ENCODE peak calls at places on chromosomes 2 and 18, in five cellular contexts. One of them, this sample, is unnamed.
A peak's percentile ranks its signal among the peaks of the same experiment; 100 is the strongest.

GRCh38 chr2:216665717-216666116 is 29.6 kb downstream of the IGFBP5 start:
- DNase-seq in HFFc6: no peak
- DNase-seq in T-cell: no peak
- DNase-seq in HTR-8/SVneo: no peak
- DNase-seq in upper lobe of right lung: no peak
- DNase-seq in this sample: no peak

GRCh38 chr18:49561377-49562193 is at the start of gene LIPG:
- DNase-seq in upper lobe of right lung: peak; percentile 69
- DNase-seq in HTR-8/SVneo: peak; percentile 31
- DNase-seq in T-cell: peak; percentile 6
- DNase-seq in HFFc6: no peak
- DNase-seq in this sample: no peak

GRCh38 chr2:66541646-66542045 is 106.7 kb downstream of the MEIS1 start:
- DNase-seq in upper lobe of right lung: no peak
- DNase-seq in HTR-8/SVneo: no peak
- DNase-seq in T-cell: no peak
- DNase-seq in HFFc6: no peak
- DNase-seq in this sample: no peak

GRCh38 chr2:181667234-181667633 is 10.3 kb upstream of the CERKL start:
- DNase-seq in upper lobe of right lung: no peak
- DNase-seq in T-cell: no peak
- DNase-seq in HFFc6: no peak
- DNase-seq in HTR-8/SVneo: no peak
- DNase-seq in this sample: no peak

GRCh38 chr2:160652236-160652635 is 158.6 kb upstream of the RBMS1 start:
- DNase-seq in T-cell: peak; percentile 73
- DNase-seq in upper lobe of right lung: peak; percentile 61
- DNase-seq in HFFc6: no peak
- DNase-seq in HTR-8/SVneo: no peak
- DNase-seq in this sample: no peak

GRCh38 chr18:79588131-79588635 is 91.4 kb upstream of the CTDP1 start:
- DNase-seq in T-cell: no peak
- DNase-seq in upper lobe of right lung: peak; percentile 60
- DNase-seq in HTR-8/SVneo: no peak
- DNase-seq in HFFc6: no peak
- DNase-seq in this sample: no peak

GRCh38 chr18:55522011-55522410 is 66.0 kb downstream of the TCF4 start:
- DNase-seq in HFFc6: peak; percentile 28
- DNase-seq in upper lobe of right lung: no peak
- DNase-seq in T-cell: no peak
- DNase-seq in HTR-8/SVneo: no peak
- DNase-seq in this sample: no peak

GRCh38 chr2:38700881-38701458 is 35.1 kb downstream of the GALM start:
- DNase-seq in HTR-8/SVneo: no peak
- DNase-seq in upper lobe of right lung: no peak
- DNase-seq in HFFc6: no peak
- DNase-seq in T-cell: no peak
- DNase-seq in this sample: no peak

GRCh38 chr2:168700615-168701245 is 101.7 kb upstream of the NOSTRIN start:
- DNase-seq in HTR-8/SVneo: no peak
- DNase-seq in upper lobe of right lung: no peak
- DNase-seq in T-cell: no peak
- DNase-seq in HFFc6: no peak
- DNase-seq in this sample: no peak

GRCh38 chr2:218960196-218961165 is 1.0 kb downstream of the CDK5R2 start:
- DNase-seq in HFFc6: no peak
- DNase-seq in T-cell: no peak
- DNase-seq in upper lobe of right lung: no peak
- DNase-seq in HTR-8/SVneo: no peak
- DNase-seq in this sample: no peak

This sample was measured in sigmoid colon.